ENCODE peak calls at places on chromosomes 13 and 19, in four cellular contexts. Y is adrenal gland, P is Peyer's patch, R is kidney epithelial cell. S is an unnamed sample.

GRCh38 chr19:53912653-53913052 is 3.6 kb downstream of the CACNG7 start:
- DNase-seq in Y (no peak), P (no peak), R (no peak), S (no peak)

GRCh38 chr19:48481846-48482639 is 12.9 kb downstream of the CYTH2 start:
- DNase-seq in R (no peak), P (no peak), Y (no peak), S (peak; percentile 50)

GRCh38 chr19:49057636-49058234 is at the start of gene CGB7:
- DNase-seq in R (peak; percentile 25), Y (peak; percentile 63), P (peak; percentile 81), S (peak; percentile 50)

GRCh38 chr19:28170066-28170465 is 1042.9 kb downstream of the UQCRFS1 start:
- DNase-seq in P (no peak), R (no peak), Y (no peak), S (no peak)

GRCh38 chr13:30466841-30467252 is 1.1 kb upstream of the HMGB1 start:
- DNase-seq in P (no peak), R (no peak), Y (no peak), S (no peak)

GRCh38 chr13:63427170-63427569 is 2011.5 kb upstream of the PCDH20 start:
- DNase-seq in Y (no peak), P (no peak), R (no peak), S (no peak)

GRCh38 chr13:28626266-28626665 is 32.7 kb upstream of the POMP start:
- DNase-seq in Y (no peak), P (no peak), R (no peak), S (no peak)

GRCh38 chr19:47740866-47741519 is 4.4 kb upstream of the NOP53 start:
- DNase-seq in Y (peak; percentile 61), R (no peak), P (no peak), S (no peak)

GRCh38 chr19:33396701-33397535 is 23.4 kb downstream of the CEBPG start:
- DNase-seq in P (peak; percentile 47), Y (no peak), R (no peak), S (no peak)

GRCh38 chr19:33395561-33396550 is 22.3 kb downstream of the CEBPG start:
- DNase-seq in P (peak; percentile 59), R (no peak), Y (no peak), S (peak; percentile 63)

GRCh38 chr19:33398361-33399060 is 25.0 kb downstream of the CEBPG start:
- DNase-seq in Y (no peak), P (peak; percentile 27), R (no peak), S (no peak)

GRCh38 chr19:33399081-33399744 is 25.7 kb downstream of the CEBPG start:
- DNase-seq in P (peak; percentile 25), Y (no peak), R (no peak), S (no peak)

DNA sequence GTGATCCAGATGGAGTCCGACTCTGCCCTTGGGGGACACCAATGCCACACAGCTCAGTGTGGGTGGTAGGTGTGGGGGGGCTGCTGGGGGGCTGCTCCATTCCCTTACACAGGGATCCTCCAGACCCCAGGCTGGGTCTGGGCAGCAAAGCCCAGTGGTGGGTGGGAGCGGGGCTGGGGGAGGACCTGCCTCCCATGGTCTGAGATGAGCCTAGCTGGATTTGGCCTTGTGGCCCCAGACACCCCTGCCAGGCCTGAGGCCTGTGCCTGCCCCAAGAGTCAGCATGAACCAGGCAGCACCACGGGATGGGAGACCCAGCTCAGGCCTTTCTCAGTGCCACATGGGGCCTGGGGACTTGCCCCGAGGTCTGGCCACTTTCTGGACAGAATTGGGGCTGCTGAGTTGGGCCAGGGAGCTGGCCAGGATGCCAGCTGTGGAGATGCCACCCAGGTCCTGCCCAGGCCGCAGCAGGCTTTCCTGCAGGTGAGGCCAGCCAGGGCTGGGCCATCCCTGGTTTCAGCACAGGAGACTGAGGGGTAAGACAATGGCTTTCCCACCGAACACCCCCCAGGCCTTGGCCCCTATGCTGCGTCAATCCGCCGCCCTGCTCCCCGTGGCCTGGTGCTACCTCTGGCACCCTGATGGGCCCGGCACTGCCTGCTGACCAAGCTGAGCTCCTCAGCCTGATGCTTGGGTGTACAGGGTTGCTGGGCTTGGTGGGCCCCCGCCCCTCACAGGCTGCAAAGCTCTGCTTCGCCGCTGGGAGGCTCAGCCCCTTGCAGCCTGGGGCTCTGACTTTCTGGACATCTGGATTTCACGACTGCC is 24.2 kb downstream of the CEBPG start:
- DNase-seq in Y (no peak), R (no peak), P (peak; percentile 40), S (no peak)
- TF ChIP-seq CTCF in Y (no peak), R (no peak), P (no peak), S (peak; percentile 23)

DNA sequence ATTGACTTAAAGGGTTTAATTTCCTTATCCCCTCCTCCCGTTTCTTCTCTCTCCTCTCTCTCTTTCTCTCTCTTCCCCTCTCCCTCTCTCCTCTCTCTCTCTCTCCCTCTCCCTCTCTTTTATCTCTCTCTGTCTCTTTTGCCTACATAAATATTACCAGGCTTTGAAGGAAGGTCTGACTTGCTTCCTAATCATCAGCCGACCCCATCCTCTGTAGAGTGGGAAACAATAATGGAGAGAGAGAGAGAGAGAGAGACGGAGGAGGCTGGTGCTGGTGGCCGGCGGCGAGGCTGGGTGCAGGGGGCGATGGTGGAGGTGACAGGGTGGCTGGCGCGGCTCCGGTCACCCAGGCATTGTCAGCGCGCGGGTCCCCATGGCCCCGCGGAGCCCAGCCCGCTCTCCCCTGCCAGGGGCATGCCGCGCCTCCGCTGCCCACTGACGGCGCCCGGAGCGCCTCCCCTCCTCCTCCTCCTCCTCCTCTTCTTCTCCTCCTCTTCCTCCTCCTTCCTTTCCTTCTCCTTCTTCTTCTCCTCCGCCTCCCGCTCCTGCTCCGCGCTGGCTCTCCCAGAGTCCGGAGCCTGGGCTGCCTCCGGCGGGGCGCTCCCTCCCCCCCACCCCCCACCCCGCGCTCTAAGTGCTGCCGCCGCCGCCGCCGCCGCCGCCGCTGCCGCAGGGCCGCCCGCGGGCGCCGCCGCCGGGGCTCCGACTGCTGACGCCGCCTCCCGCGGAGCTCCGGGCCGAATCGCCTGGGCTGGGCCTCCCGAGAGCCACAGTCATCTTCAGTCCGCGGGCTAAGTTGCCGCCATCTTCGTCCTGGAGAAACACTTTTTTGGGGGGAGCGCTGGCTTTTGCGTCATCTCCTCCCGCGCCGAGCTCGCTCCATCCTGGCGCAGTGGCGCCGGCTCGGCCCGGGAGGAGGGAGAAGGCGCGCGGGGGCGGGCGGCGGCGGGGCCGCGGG is 348.4 kb downstream of the LIG4 start:
- DNase-seq in P (no peak), Y (no peak), R (no peak), S (peak; percentile 24)
- H3K4me3 ChIP-seq in P (peak overlapping the region; percentile 36), Y (peak overlapping the region; percentile 39), R (peak overlapping the region; percentile 84), S (peak overlapping the region; percentile 66)

GRCh38 chr19:11420429-11420893 is 1.3 kb upstream of the RGL3 start:
- DNase-seq in P (no peak), Y (peak; percentile 72), R (no peak), S (peak; percentile 27)

GRCh38 chr19:11418166-11418517 is 972 bp downstream of the RGL3 start:
- DNase-seq in P (no peak), Y (no peak), R (no peak), S (no peak)

GRCh38 chr19:11420894-11421606 is 1.9 kb upstream of the RGL3 start:
- DNase-seq in R (no peak), Y (peak; percentile 48), P (no peak), S (no peak)

GRCh38 chr19:11416346-11417052 is 2.6 kb downstream of the RGL3 start:
- DNase-seq in R (no peak), P (no peak), Y (no peak), S (no peak)

DNA sequence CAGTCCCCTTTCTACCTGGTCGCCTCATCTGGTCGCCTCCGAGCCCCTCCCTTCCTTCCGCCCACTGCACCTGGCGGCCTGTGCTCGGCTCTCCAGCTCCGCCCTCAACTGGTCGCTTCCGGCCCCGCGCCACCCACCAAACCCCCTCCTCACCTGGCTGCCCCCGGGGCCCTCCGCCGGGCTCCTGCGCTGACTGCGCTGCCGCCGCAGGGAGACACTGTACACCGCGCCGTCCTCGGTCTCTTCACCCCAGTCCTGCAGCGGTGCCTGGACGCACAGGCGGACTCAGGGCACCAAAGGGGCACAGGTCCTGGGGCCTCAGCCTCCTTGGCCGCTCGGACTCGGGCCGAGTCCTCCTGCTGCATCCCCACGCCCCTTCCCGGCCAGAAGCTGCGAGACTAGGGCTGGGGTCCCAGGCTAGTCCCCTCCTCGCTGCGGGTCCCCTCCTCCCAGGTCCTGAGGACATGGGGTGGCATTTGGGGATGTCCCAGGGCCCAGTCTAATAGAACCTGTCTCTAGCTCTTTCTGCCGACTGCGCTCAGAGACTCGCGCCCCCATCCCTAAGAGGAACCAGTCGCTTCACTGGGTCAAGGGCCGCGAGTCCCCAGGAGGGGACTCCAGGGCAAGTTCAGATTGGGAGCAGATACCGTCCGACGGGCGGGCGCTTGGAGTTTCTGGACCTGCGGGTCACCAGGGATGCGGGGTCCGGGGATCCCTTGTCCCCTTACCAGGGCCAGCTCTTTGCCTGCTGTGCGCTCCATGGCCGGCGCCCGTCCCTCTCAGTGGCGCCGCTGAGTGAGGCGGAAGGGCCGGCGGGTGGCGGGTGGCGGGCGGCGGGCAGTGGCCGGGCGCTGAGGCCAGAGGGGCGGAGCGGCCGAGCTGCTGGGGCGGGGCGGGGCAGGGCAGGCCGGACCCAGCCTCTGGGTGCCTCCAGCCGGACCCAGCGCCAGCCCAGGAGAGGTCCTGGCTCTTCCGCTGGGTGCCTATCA is at the start of gene RGL3:
- DNase-seq in P (no peak), Y (peak; percentile 56), R (no peak), S (no peak)
- TF ChIP-seq CTCF in P (no peak), Y (no peak), R (no peak), S (no peak)

DNA sequence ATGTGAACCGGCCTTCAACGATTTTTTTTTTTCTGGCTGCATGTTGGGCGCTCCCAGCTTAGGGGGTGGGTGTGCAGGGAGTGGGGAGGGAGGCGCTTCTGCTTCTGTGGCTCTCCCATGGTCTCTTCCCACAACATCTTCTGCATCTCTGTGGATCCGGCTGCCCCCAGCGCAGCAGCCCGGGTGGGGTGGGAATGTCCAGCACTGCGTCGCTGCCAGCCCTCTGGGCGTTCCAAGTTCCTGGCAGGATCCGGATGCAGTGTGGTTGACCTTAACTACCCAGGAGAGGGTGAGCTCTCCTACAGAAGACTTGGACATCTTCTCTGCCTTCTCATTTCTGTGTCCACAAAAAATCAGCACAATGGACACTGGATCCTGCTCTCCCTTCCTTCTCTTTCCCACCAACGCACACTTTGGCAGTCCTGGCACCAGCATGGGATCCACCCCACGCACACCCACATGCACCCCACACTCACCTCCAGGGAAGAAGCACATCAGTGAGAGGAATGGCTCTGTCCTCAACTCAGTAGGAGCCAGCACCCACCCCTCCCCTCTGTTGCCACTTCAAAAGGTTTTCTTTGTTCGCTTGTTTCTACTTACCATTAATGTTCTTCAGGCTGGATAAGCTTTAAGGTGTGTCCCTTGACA is 177.3 kb downstream of the COL4A1 start:
- DNase-seq in P (no peak), R (no peak), Y (no peak), S (no peak)
- H3K4me3 ChIP-seq in P (no peak overlapping the region), R (no peak overlapping the region), Y (no peak overlapping the region), S (no peak overlapping the region)

DNA sequence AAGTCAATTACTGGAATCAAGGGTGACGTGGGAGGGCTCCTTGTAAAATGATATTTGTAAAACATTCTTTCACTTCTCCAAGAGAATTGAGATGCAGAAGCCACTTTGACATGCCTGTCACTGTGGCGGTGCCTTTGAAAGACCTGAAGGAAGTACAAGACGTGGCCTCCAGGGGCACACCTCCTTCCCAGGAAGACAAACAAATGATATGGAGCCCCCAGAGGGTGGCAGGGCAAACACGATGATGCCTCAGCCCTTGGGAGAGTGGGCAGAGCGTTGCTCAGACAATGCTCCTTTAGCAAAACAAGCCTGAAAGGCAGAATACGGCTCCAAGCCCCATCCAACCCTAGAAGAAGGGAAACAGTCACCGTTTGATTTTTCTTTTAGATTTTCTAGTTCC is 9.3 kb upstream of the ATP12A start:
- DNase-seq in R (no peak), Y (no peak), P (no peak), S (peak; percentile 8)
- TF ChIP-seq CTCF in R (peak; percentile 42), Y (no peak), P (peak; percentile 13), S (peak; percentile 32)